ENCODE peak calls at places on chromosomes 12 and 14, in ten cellular contexts. P is AG04449, V is AG09309, X is LNCaP clone FGC, H is ascending aorta, C is Calu3, J is BE2C, F is fibroblast of lung, A is OCI-LY7, K is BJ. G is an unnamed sample.

GRCh38 chr12:84950971-84951546 is 38.5 kb upstream of the SLC6A15 start:
- DNase-seq in P (no peak), V (no peak), X (no peak), H (no peak), C (no peak), J (no peak), F (no peak), A (no peak), K (no peak), G (no peak)

GRCh38 chr12:104953323-104953722 is 4.8 kb downstream of the SLC41A2 start:
- DNase-seq in P (no peak), V (no peak), X (no peak), H (no peak), C (peak), J (no peak), F (no peak), A (no peak), K (no peak), G (no peak)

GRCh38 chr14:34449819-34450541 is 12.1 kb downstream of the SPTSSA start:
- DNase-seq in P (no peak), V (no peak), X (no peak), H (no peak), C (no peak), J (no peak), F (no peak), A (no peak), K (no peak), G (no peak)

GRCh38 chr14:68249534-68250517 is 430.2 kb downstream of the RAD51B start:
- DNase-seq in P (no peak), V (no peak), X (no peak), H (no peak), C (no peak), J (no peak), F (peak), A (no peak), K (no peak), G (peak)

GRCh38 chr14:61621444-61621843 is 73.9 kb upstream of the HIF1A start:
- DNase-seq in P (no peak), V (no peak), X (no peak), H (no peak), C (no peak), J (no peak), F (no peak), A (no peak), K (no peak), G (no peak)

GRCh38 chr14:34302654-34303053 is 159.4 kb downstream of the SPTSSA start:
- DNase-seq in P (no peak), V (no peak), X (peak), H (no peak), C (no peak), J (no peak), F (peak), A (no peak), K (no peak), G (peak)

GRCh38 chr12:56414401-56414800 is 34.8 kb downstream of the TIMELESS start:
- DNase-seq in P (no peak), V (no peak), X (no peak), H (no peak), C (no peak), J (no peak), F (no peak), A (no peak), K (no peak), G (no peak)

GRCh38 chr12:78494911-78495310 is 369.7 kb upstream of the SYT1 start:
- DNase-seq in P (no peak), V (no peak), X (no peak), H (no peak), C (no peak), J (no peak), F (peak), A (no peak), K (peak), G (peak)

GRCh38 chr12:64583395-64584172 is 26.7 kb upstream of the RASSF3 start:
- DNase-seq in P (no peak), V (no peak), X (no peak), H (no peak), C (no peak), J (peak), F (no peak), A (peak), K (no peak), G (no peak)

DNA sequence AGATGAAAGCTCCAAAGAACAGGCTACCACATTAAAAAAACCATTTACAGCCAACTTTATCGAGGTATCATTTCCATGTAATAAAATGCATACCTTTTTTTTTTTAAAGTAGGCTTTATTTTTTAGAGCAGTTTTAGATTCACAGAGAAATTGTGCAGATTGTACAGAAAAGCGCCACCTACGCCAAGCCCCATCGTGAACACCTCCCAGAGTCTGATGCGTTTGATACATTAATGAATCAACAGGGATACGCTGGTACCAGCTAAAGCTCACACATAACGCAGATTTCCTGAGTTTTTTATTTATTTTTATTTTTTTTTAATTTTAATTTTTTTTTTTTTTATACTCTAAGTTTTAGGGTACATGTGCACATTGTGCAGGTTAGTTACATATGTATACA is 129.9 kb downstream of the KIF26A start:
- DNase-seq in P (no peak), V (no peak), X (no peak), H (no peak), C (no peak), J (no peak), F (no peak), A (no peak), K (no peak), G (no peak)
- TF ChIP-seq CTCF in P (no peak), V (no peak), X (no peak), H (no peak), C (no peak), J (no peak), F (no peak), A (no peak), K (no peak), G (no peak)

GRCh38 chr14:95439881-95440280 is 76.6 kb downstream of the SYNE3 start:
- DNase-seq in P (no peak), V (no peak), X (no peak), H (no peak), C (no peak), J (no peak), F (no peak), A (no peak), K (no peak), G (no peak)

GRCh38 chr14:95433094-95433478 is 83.4 kb downstream of the SYNE3 start:
- DNase-seq in P (no peak), V (no peak), X (no peak), H (no peak), C (no peak), J (no peak), F (no peak), A (no peak), K (no peak), G (no peak)

GRCh38 chr14:95434161-95434560 is 82.3 kb downstream of the SYNE3 start:
- DNase-seq in P (no peak), V (no peak), X (no peak), H (no peak), C (no peak), J (no peak), F (no peak), A (no peak), K (no peak), G (no peak)

GRCh38 chr14:95437715-95438114 is 78.7 kb downstream of the SYNE3 start:
- DNase-seq in P (no peak), V (no peak), X (no peak), H (no peak), C (no peak), J (no peak), F (no peak), A (peak), K (no peak), G (no peak)

GRCh38 chr14:95436348-95436747 is 80.1 kb downstream of the SYNE3 start:
- DNase-seq in P (no peak), V (no peak), X (no peak), H (no peak), C (no peak), J (no peak), F (no peak), A (no peak), K (no peak), G (no peak)
- TF ChIP-seq CTCF in P (no peak), V (no peak), X (no peak), H (no peak), C (no peak), J (no peak), F (no peak), A (no peak), K (no peak), G (no peak)

GRCh38 chr12:14931359-14931758 is 7.0 kb downstream of the ERP27 start:
- DNase-seq in P (no peak), V (no peak), X (no peak), H (no peak), C (no peak), J (no peak), F (no peak), A (no peak), K (peak), G (no peak)

GRCh38 chr12:14927267-14927666 is 11.1 kb downstream of the ERP27 start:
- DNase-seq in P (no peak), V (no peak), X (no peak), H (no peak), C (no peak), J (no peak), F (no peak), A (no peak), K (no peak), G (no peak)

GRCh38 chr12:14928946-14929345 is 9.4 kb downstream of the ERP27 start:
- DNase-seq in P (no peak), V (no peak), X (peak), H (no peak), C (peak), J (no peak), F (peak), A (no peak), K (no peak), G (no peak)

GRCh38 chr12:14931791-14932560 is 6.4 kb downstream of the ERP27 start:
- DNase-seq in P (no peak), V (no peak), X (no peak), H (no peak), C (no peak), J (no peak), F (no peak), A (no peak), K (no peak), G (no peak)

GRCh38 chr12:14930299-14930698 is 8.0 kb downstream of the ERP27 start:
- DNase-seq in P (no peak), V (no peak), X (no peak), H (no peak), C (no peak), J (no peak), F (peak), A (no peak), K (peak), G (peak)
- TF ChIP-seq CTCF in P (peak), V (no peak), X (no peak), H (peak), C (no peak), J (no peak), F (no peak), A (no peak), K (peak), G (peak)

GRCh38 chr12:117968826-117969659 is at the start of gene KSR2:
- DNase-seq in P (no peak), V (no peak), X (peak), H (no peak), C (peak), J (peak), F (peak), A (peak), K (no peak), G (no peak)
- TF ChIP-seq CTCF in P (no peak), V (no peak), X (no peak), H (no peak), C (no peak), J (no peak), F (no peak), A (no peak), K (no peak), G (no peak)

DNA sequence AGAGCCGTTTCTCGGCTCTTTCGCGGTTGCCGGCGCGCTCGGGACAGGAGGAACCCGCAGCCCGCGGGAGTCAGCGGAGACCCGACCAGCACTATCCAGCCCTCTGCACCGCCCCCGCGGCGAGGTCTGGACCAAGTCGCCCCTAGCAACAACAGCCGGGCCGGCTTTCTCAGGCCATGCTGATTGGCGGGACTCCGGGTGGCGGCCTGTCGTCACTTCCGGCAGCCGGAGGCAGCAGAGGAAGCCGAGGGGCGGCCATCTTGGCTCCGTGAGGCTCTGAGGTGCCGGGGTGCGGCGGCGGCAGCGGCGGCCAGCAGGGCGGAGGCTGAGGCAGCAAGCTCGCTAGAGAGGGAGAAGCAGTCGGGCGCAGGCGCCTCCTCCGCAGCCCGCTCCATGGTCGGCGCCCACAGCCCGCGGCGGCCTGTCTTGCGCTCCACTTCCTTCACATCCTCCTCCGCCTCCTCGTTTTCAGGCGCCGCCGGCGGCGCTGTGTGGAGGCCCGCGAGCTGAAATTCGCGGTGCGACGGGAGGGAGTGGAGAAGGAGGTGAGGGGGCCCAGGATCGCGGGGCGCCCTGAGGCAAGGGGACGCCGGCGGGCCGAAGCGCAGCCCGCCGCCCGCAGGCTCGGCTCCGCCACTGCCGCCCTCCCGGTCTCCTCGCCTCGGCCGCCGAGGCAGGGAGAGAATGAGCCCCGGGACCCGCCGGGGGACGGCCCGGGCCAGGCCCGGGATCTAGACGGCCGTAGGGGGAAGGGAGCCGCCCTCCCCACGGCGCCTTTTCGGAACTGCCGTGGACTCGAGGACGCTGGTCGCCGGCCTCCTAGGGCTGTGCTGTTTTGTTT is at the start of gene MARK3:
- DNase-seq in P (peak), V (peak), X (peak), H (peak), C (peak), J (peak), F (peak), A (peak), K (peak), G (peak)
- TF ChIP-seq CTCF in P (no peak), V (no peak), X (peak), H (no peak), C (no peak), J (no peak), F (no peak), A (peak), K (peak), G (peak)

GRCh38 chr12:124659003-124659402 is 91.6 kb upstream of the NCOR2 start:
- DNase-seq in P (no peak), V (no peak), X (no peak), H (no peak), C (no peak), J (no peak), F (no peak), A (no peak), K (no peak), G (no peak)

GRCh38 chr12:124663771-124664366 is 96.5 kb upstream of the NCOR2 start:
- DNase-seq in P (no peak), V (no peak), X (no peak), H (no peak), C (no peak), J (no peak), F (peak), A (no peak), K (no peak), G (peak)

GRCh38 chr12:124663206-124663605 is 95.8 kb upstream of the NCOR2 start:
- DNase-seq in P (no peak), V (no peak), X (no peak), H (no peak), C (no peak), J (no peak), F (no peak), A (no peak), K (no peak), G (no peak)

GRCh38 chr12:124660846-124661245 is 93.4 kb upstream of the NCOR2 start:
- DNase-seq in P (no peak), V (no peak), X (no peak), H (no peak), C (no peak), J (peak), F (no peak), A (no peak), K (no peak), G (no peak)

GRCh38 chr12:124661382-124661781 is 94.0 kb upstream of the NCOR2 start:
- DNase-seq in P (no peak), V (no peak), X (no peak), H (no peak), C (no peak), J (no peak), F (no peak), A (no peak), K (no peak), G (no peak)
- TF ChIP-seq CTCF in P (no peak), V (peak), X (no peak), H (no peak), C (no peak), J (peak), F (peak), A (no peak), K (no peak), G (peak)

GRCh38 chr14:96584907-96585671 is 82.9 kb downstream of the PAPOLA start:
- DNase-seq in P (no peak), V (no peak), X (no peak), H (no peak), C (no peak), J (no peak), F (no peak), A (no peak), K (no peak), G (no peak)

GRCh38 chr14:96585672-96586013 is 83.5 kb downstream of the PAPOLA start:
- DNase-seq in P (no peak), V (no peak), X (no peak), H (no peak), C (no peak), J (no peak), F (no peak), A (no peak), K (no peak), G (no peak)

GRCh38 chr14:96582995-96583394 is 80.8 kb downstream of the PAPOLA start:
- DNase-seq in P (no peak), V (no peak), X (no peak), H (no peak), C (no peak), J (no peak), F (no peak), A (no peak), K (no peak), G (no peak)

GRCh38 chr14:96583605-96584041 is 81.4 kb downstream of the PAPOLA start:
- DNase-seq in P (no peak), V (no peak), X (no peak), H (no peak), C (no peak), J (no peak), F (no peak), A (no peak), K (no peak), G (no peak)

GRCh38 chr14:96584199-96584906 is 82.2 kb downstream of the PAPOLA start:
- DNase-seq in P (no peak), V (no peak), X (no peak), H (no peak), C (peak), J (peak), F (peak), A (peak), K (no peak), G (no peak)
- TF ChIP-seq CTCF in P (no peak), V (peak), X (peak), H (no peak), C (peak), J (peak), F (peak), A (peak), K (peak), G (peak)

GRCh38 chr14:24315807-24316596 is 4.7 kb downstream of the LTB4R start:
- DNase-seq in P (no peak), V (no peak), X (no peak), H (no peak), C (peak), J (peak), F (no peak), A (no peak), K (no peak), G (no peak)
- TF ChIP-seq CTCF in P (peak), V (no peak), X (no peak), H (peak), C (no peak), J (no peak), F (no peak), A (no peak), K (peak), G (peak)

DNA sequence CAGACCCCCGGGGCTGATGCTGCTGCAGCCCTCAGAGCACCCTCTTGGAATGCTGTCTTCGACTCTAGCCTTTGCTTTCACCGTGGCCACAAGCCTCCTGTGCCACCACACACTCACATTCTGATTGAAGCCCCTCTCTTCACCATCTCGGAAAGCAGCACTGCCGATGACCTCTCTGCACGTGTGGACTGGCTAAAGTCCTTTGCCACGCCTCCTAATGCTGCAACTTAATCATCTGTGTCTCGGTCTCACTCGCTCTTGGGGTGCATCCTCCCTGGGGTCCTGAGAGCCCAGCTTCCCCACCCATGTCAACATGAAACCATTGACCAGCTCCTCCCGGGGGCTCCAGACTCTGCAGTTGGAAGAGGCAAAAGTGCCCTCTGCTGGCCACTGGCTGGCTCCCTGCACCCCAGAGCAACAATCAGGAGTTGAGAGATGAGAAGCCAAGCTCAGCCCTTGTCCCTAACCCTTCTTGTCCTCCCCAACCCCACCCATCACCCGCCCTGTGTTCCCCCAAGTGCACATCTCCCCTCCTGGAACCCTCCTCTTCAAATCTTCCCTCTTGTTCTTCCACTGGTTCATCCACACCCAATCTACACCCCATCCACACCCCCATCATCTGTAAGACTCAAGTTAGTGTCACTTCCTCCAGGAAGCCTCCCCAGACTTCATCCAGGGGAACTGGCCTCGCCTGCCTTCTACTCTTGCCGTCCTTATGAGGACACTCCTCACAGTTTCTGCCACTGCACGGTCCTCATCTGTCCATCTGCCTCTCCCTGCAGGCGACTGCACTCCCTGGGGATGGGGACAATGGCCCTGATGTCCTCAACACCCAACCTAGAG is 23.6 kb upstream of the FAM181A start:
- DNase-seq in P (no peak), V (no peak), X (no peak), H (no peak), C (peak), J (peak), F (no peak), A (no peak), K (no peak), G (no peak)
- TF ChIP-seq CTCF in P (peak), V (peak), X (peak), H (no peak), C (peak), J (peak), F (peak), A (peak), K (peak), G (peak)